ENCODE peak calls at places on chromosome 18, in nine cellular contexts. O is GM12878, F is A549, S is HepG2, A is HL-60, I is K562, W is GM23338, Q is Panc1, K is SK-N-SH. M is an unnamed sample.

GRCh38 chr18:63255435-63255834 is 64.1 kb downstream of the BCL2 start:
- DNase-seq in O (no peak), F (no peak), S (no peak), A (no peak), I (no peak), W (no peak), Q (no peak), K (no peak), M (no peak)

GRCh38 chr18:12056034-12056883 is 37.4 kb upstream of the ANKRD62 start:
- DNase-seq in O (no peak), F (no peak), S (no peak), A (no peak), I (no peak), W (no peak), Q (no peak), K (no peak), M (no peak)

GRCh38 chr18:79496978-79497637 is 101.4 kb downstream of the NFATC1 start:
- DNase-seq in O (no peak), F (no peak), S (no peak), A (no peak), I (peak), W (no peak), Q (no peak), K (no peak), M (no peak)

GRCh38 chr18:22169011-22169888 is at the start of gene GATA6:
- DNase-seq in O (no peak), F (peak), S (peak), A (peak), I (peak), W (peak), Q (peak), K (peak), M (peak)

GRCh38 chr18:49460958-49461601 is 635 bp upstream of the DYM start:
- DNase-seq in O (no peak), F (no peak), S (no peak), A (no peak), I (no peak), W (peak), Q (no peak), K (no peak), M (no peak)

GRCh38 chr18:47756364-47757016 is 174.0 kb downstream of the SMAD2 start:
- DNase-seq in O (no peak), F (peak), S (peak), A (peak), I (peak), W (peak), Q (no peak), K (peak), M (peak)

GRCh38 chr18:6881034-6881800 is 151.7 kb downstream of the ARHGAP28 start:
- DNase-seq in O (no peak), F (no peak), S (no peak), A (no peak), I (no peak), W (no peak), Q (no peak), K (no peak), M (no peak)

GRCh38 chr18:32072321-32072720 is 19.4 kb upstream of the RNF138 start:
- DNase-seq in O (no peak), F (no peak), S (peak), A (peak), I (peak), W (peak), Q (no peak), K (no peak), M (no peak)

GRCh38 chr18:51028201-51028805 is 1.7 kb upstream of the SMAD4 start:
- DNase-seq in O (no peak), F (peak), S (peak), A (peak), I (peak), W (no peak), Q (no peak), K (no peak), M (peak)

GRCh38 chr18:75003089-75003488 is 205.8 kb downstream of the PTGR3 start:
- DNase-seq in O (no peak), F (no peak), S (no peak), A (no peak), I (no peak), W (no peak), Q (no peak), K (no peak), M (no peak)

GRCh38 chr18:66958309-66958708 is 354.4 kb upstream of the CDH19 start:
- DNase-seq in O (no peak), F (no peak), S (no peak), A (no peak), I (no peak), W (no peak), Q (no peak), K (no peak), M (no peak)

GRCh38 chr18:31244737-31245432 is 73.1 kb upstream of the DSG1 start:
- DNase-seq in O (no peak), F (no peak), S (peak), A (no peak), I (peak), W (no peak), Q (no peak), K (no peak), M (no peak)

GRCh38 chr18:12393998-12394397 is 13.7 kb upstream of the PRELID3A start:
- DNase-seq in O (no peak), F (peak), S (peak), A (no peak), I (no peak), W (no peak), Q (no peak), K (no peak), M (no peak)

DNA sequence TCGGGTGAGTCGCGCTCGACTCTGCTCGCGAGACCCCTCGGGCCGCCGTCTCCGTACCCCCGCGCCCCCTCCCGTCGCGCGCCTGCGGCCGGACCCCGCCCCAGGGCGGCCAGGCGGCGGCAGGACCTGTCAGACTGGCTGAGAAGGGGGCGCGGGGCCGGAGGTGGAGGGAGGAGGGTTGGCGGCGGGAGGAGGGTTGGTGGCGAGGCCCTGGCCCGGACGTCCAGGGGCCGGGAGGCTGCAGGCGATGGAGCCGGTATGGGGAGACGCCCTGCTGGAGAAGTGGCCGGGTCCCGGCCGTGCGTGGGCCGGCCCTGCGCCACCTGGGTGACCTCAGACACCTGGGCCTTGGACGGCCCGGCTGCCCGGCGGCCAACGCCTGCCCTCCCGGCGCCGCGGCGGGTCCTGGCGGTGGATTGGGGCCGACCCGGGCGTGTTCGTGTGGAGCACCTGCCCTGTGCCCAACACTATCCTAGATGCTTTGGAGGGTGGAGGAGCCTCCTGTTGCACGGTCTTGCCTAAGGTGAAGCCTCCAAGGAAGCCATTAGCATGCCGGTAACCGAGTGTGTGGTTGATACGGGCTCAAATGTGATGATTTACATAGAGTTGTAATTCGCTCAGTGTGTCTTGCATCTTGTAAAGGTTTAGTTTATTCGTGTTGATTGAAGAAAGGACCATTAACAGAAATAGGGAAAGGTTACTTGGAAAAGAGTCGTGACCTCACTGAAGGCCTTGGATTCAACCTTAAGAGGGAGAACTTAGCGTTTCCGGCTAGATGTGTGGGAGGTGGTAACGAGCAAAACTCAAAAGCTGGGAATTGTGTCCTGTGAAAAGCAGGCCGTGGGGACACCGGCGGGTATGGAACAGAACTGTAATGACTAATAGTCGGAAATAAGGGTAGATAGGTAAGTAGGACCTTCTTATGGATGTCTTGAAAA is 570 bp downstream of the MYL12B start:
- DNase-seq in O (no peak), F (peak), S (no peak), A (peak), I (peak), W (peak), Q (no peak), K (no peak), M (no peak)
- TF ChIP-seq REST in O (no peak), F (no peak), S (no peak), A (no peak), I (no peak), W (no peak), Q (no peak), K (no peak), M (no peak)

GRCh38 chr18:34224423-34225217 is at the start of gene NOL4:
- DNase-seq in O (no peak), F (peak), S (peak), A (no peak), I (no peak), W (peak), Q (no peak), K (peak), M (no peak)
- TF ChIP-seq REST in O (no peak), F (no peak), S (no peak), A (no peak), I (no peak), W (no peak), Q (no peak), K (no peak), M (no peak)

DNA sequence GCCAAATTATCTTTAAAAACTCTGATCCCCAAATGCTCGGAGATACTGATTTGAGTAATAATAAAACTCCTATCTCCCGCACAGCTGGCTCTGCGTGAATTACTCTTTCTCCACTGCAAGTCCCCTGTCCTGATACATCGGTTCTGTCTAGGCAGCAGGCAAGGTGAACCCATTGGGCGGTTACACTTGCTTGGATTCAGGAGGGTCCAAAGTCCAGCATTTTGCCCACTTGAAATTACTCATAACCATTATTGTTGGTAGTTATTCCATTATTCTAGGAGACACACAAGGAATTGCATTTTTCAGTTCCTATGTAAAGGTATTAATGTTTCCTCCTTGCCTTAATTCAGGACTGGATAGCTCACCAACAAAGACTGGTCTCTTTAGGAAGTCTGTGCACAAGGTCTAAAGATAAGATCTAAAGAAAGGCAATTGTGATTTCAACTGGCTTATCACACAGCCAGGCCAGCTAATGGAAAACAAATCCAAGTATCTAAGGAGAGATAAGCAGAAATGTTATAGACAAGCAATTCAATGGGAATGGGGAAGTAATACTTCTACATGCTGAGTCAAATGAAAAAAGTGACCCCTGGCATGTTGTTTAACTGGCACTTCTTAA is 23.2 kb upstream of the NPC1 start:
- DNase-seq in O (no peak), F (no peak), S (no peak), A (no peak), I (no peak), W (no peak), Q (no peak), K (no peak), M (no peak)
- TF ChIP-seq REST in O (no peak), F (no peak), S (no peak), A (peak), I (peak), W (no peak), Q (peak), K (peak), M (no peak)

GRCh38 chr18:35732652-35733051 is 151.1 kb downstream of the GALNT1 start:
- DNase-seq in O (no peak), F (no peak), S (no peak), A (no peak), I (no peak), W (no peak), Q (no peak), K (no peak), M (no peak)
- TF ChIP-seq REST in O (no peak), F (no peak), S (no peak), A (no peak), I (no peak), W (no peak), Q (no peak), K (no peak), M (no peak)

GRCh38 chr18:61388010-61388409 is 54.8 kb downstream of the CDH20 start:
- DNase-seq in O (no peak), F (no peak), S (no peak), A (no peak), I (no peak), W (no peak), Q (no peak), K (no peak), M (no peak)
- TF ChIP-seq REST in O (no peak), F (no peak), S (no peak), A (no peak), I (no peak), W (no peak), Q (no peak), K (no peak), M (no peak)

DNA sequence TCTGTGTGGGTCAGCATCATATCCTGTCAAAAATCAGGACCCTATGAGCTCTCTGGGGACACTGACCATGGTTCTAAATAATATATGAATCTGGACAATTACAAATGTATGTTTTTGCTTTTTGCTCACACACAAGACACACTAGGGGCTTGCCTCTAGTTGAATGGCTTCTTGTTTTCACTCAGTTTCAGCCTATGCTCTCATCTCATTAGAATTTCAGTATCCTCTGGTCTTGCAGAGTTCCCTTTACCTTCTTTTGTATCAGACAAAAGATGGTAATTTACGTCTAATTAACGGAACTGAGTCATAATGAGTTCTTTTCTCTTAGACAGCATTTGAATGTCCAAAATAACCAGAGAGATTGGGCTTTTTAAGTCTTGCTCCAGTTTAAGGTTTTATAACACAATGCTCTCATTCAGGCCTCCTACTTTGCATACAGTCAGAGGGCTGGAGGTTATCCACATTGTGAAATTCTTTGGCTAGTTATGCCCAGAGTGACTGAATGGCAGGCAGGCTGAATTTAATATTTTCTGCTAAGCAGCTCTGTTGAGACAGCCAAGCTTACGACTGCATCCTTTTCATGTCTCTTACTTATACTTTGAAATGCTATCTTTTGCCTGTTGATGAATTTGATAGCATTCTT is 90.3 kb downstream of the CDH2 start:
- DNase-seq in O (no peak), F (no peak), S (peak), A (no peak), I (no peak), W (peak), Q (no peak), K (no peak), M (no peak)
- TF ChIP-seq REST in O (no peak), F (no peak), S (no peak), A (no peak), I (no peak), W (no peak), Q (no peak), K (no peak), M (no peak)